ENCODE peak calls at places on chromosomes 3 and 15, in ten cellular contexts. C is HepG2, L is fibroblast of lung, Y is transverse colon, X is small intestine, W is mammary epithelial cell, H is GM23338, D is psoas muscle, I is fibroblast of the aortic adventitia, R is A673. G is an unnamed sample.

GRCh38 chr15:57031605-57032004 is 113.2 kb downstream of the TCF12 start:
- DNase-seq in X (no peak), Y (no peak), D (no peak), I (peak; percentile 74), R (no peak), C (no peak), W (no peak), H (peak; percentile 69), L (peak; percentile 84), G (peak; percentile 58)

GRCh38 chr3:13518516-13519351 is 30.2 kb upstream of the FBLN2 start:
- DNase-seq in I (peak; percentile 77), X (no peak), R (no peak), H (no peak), D (peak; percentile 86), W (no peak), L (peak; percentile 57), C (no peak), Y (no peak), G (peak; percentile 96)

GRCh38 chr15:82533801-82534200 is 6.5 kb downstream of the RPS17 start:
- DNase-seq in I (no peak), C (no peak), R (no peak), L (no peak), D (no peak), H (no peak), Y (no peak), X (no peak), W (no peak), G (no peak)

GRCh38 chr3:38003371-38003816 is 12.8 kb downstream of the VILL start:
- DNase-seq in Y (peak; percentile 79), R (peak; percentile 53), L (peak; percentile 28), C (peak; percentile 59), I (peak; percentile 32), H (peak; percentile 76), X (peak; percentile 62), W (no peak), D (peak; percentile 63), G (no peak)

GRCh38 chr15:93038064-93038705 is 50.8 kb downstream of the RGMA start:
- DNase-seq in Y (no peak), L (no peak), R (no peak), X (no peak), I (no peak), C (no peak), H (no peak), W (no peak), D (no peak), G (no peak)

GRCh38 chr3:144312702-144313101 is 341.1 kb downstream of the DIPK2A start:
- DNase-seq in I (no peak), W (no peak), H (no peak), X (no peak), Y (no peak), C (no peak), L (peak; percentile 2), R (peak; percentile 10), D (no peak), G (no peak)

GRCh38 chr3:74539879-74540278 is 74.6 kb downstream of the CNTN3 start:
- DNase-seq in R (no peak), W (no peak), Y (no peak), L (peak; percentile 40), C (no peak), X (no peak), D (no peak), H (no peak), I (no peak), G (no peak)

GRCh38 chr3:189953551-189953950 is 167.1 kb downstream of the P3H2 start:
- DNase-seq in C (no peak), I (peak; percentile 59), D (no peak), H (no peak), R (no peak), L (peak; percentile 29), Y (no peak), X (no peak), W (peak; percentile 62), G (no peak)

GRCh38 chr3:48426401-48426909 is 3.4 kb downstream of the PLXNB1 start:
- DNase-seq in R (no peak), L (no peak), W (no peak), H (no peak), Y (no peak), C (no peak), I (no peak), D (no peak), X (no peak), G (no peak)

GRCh38 chr15:64067564-64068030 is 21.3 kb upstream of the DAPK2 start:
- DNase-seq in L (peak; percentile 59), H (peak; percentile 89), X (peak; percentile 70), Y (peak; percentile 73), D (peak; percentile 46), R (peak; percentile 86), C (peak; percentile 60), W (peak; percentile 39), I (peak; percentile 68), G (peak; percentile 89)

GRCh38 chr3:63707731-63708130 is 55.3 kb downstream of the SNTN start:
- DNase-seq in H (no peak), L (no peak), X (no peak), C (no peak), W (no peak), I (no peak), R (no peak), Y (no peak), D (no peak), G (no peak)

GRCh38 chr15:63528138-63528659 is 23.8 kb downstream of the USP3 start:
- DNase-seq in Y (no peak), I (no peak), R (no peak), X (no peak), C (no peak), L (no peak), H (no peak), W (no peak), D (no peak), G (no peak)

GRCh38 chr3:186821429-186822367 is 15.4 kb upstream of the RFC4 start:
- DNase-seq in C (peak; percentile 56), D (no peak), L (peak; percentile 73), X (peak; percentile 52), R (peak; percentile 76), I (peak; percentile 87), Y (no peak), W (peak; percentile 24), H (peak; percentile 85), G (no peak)

GRCh38 chr15:95567686-95568085 is 762.8 kb upstream of the NR2F2 start:
- DNase-seq in Y (no peak), L (no peak), W (no peak), C (no peak), X (no peak), D (no peak), H (peak; percentile 10), I (peak; percentile 59), R (no peak), G (no peak)

GRCh38 chr3:61819861-61820260 is 258.5 kb downstream of the PTPRG start:
- DNase-seq in H (no peak), R (no peak), L (no peak), Y (no peak), D (no peak), X (no peak), W (no peak), C (no peak), I (no peak), G (no peak)

GRCh38 chr15:74545061-74545460 is 4.0 kb downstream of the ARID3B start:
- DNase-seq in D (no peak), W (no peak), R (no peak), X (no peak), Y (no peak), H (no peak), I (no peak), C (no peak), L (no peak), G (no peak)

GRCh38 chr15:74541494-74542191 is 623 bp downstream of the ARID3B start:
- DNase-seq in D (peak; percentile 30), L (peak; percentile 40), C (peak; percentile 29), I (peak; percentile 25), Y (peak; percentile 47), H (peak; percentile 62), W (peak; percentile 55), R (peak; percentile 77), X (peak; percentile 37), G (peak; percentile 88)

GRCh38 chr15:74542192-74543042 is 1.4 kb downstream of the ARID3B start:
- DNase-seq in I (no peak), Y (no peak), R (no peak), D (no peak), L (no peak), W (peak; percentile 54), C (no peak), X (no peak), H (no peak), G (peak; percentile 32)

GRCh38 chr15:74543043-74543422 is 2.0 kb downstream of the ARID3B start:
- DNase-seq in L (no peak), R (no peak), W (no peak), Y (no peak), D (no peak), I (no peak), X (no peak), C (no peak), H (no peak), G (peak; percentile 21)

GRCh38 chr15:74543583-74543982 is 2.6 kb downstream of the ARID3B start:
- DNase-seq in R (no peak), H (peak; percentile 42), L (no peak), W (no peak), C (no peak), I (no peak), X (peak; percentile 20), Y (no peak), D (no peak), G (no peak)
- H3K4me3 ChIP-seq in R (no peak overlapping the region), H (peak overlapping the region; percentile 99), L (no peak overlapping the region), W (no peak overlapping the region), C (no peak overlapping the region), I (no peak overlapping the region), X (no peak overlapping the region), Y (no peak overlapping the region), D (no peak overlapping the region), G (no peak overlapping the region)

DNA sequence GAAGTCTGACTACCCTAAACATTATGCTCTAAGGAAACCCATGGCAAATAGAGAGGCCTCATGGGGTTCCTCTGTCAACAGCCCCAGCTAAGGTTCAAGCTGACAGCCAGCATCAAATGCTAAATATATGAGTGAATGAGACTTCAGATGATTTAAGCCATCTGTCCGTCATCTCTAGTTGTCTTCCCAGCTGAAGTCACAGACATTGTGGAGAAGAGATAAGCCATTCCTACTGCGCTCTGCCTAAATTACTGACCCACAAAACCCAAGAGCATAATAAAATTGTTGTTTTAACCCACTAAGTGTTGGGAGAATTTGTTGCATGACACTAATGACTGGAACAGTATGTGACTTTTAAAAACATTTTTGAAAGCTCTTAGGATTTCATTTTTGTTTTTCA is 87.3 kb upstream of the IGSF10 start:
- DNase-seq in I (no peak), C (no peak), H (no peak), R (no peak), W (no peak), L (no peak), D (no peak), Y (no peak), X (no peak), G (no peak)
- H3K4me3 ChIP-seq in I (no peak overlapping the region), C (no peak overlapping the region), H (no peak overlapping the region), R (no peak overlapping the region), W (no peak overlapping the region), L (no peak overlapping the region), D (no peak overlapping the region), Y (no peak overlapping the region), X (no peak overlapping the region), G (no peak overlapping the region)

GRCh38 chr15:70208332-70208731 is 110.6 kb upstream of the TLE3 start:
- DNase-seq in X (no peak), Y (no peak), W (no peak), I (no peak), H (no peak), R (no peak), L (no peak), C (no peak), D (no peak), G (no peak)
- H3K4me3 ChIP-seq in X (no peak overlapping the region), Y (no peak overlapping the region), W (no peak overlapping the region), I (no peak overlapping the region), H (no peak overlapping the region), R (no peak overlapping the region), L (no peak overlapping the region), C (no peak overlapping the region), D (no peak overlapping the region), G (no peak overlapping the region)

GRCh38 chr15:38068600-38068999 is 134.2 kb downstream of the TMCO5A start:
- DNase-seq in I (no peak), L (no peak), R (no peak), C (no peak), X (no peak), D (no peak), H (no peak), W (no peak), Y (no peak), G (no peak)
- H3K4me3 ChIP-seq in I (no peak overlapping the region), L (peak overlapping the region; percentile 60), R (no peak overlapping the region), C (no peak overlapping the region), X (no peak overlapping the region), D (peak overlapping the region; percentile 25), H (no peak overlapping the region), W (no peak overlapping the region), Y (peak overlapping the region; percentile 9), G (no peak overlapping the region)